ENCODE peak calls at places on chromosomes 1 and 21, in eight cellular contexts. U is AG08396; J is anterior cingulate cortex; Z is GM19239; I is Right ventricle myocardium inferior; Y is activated CD4-positive, alpha-beta T cell treated with anti-CD3 and anti-CD28 coated beads for 1 hour; R is GM03348; D is T-helper 9 cell. N is an unnamed sample.

GRCh38 chr1:233094269-233094668 is 143.9 kb downstream of the NTPCR start:
- DNase-seq in U (no peak), Y (no peak), R (no peak), J (no peak), I (no peak), D (no peak), Z (no peak), N (no peak)

GRCh38 chr1:3029991-3030662 is 8.9 kb downstream of the ACTRT2 start:
- DNase-seq in J (no peak), D (no peak), I (no peak), Z (no peak), R (no peak), Y (no peak), U (no peak), N (peak; percentile 12)

GRCh38 chr1:117638759-117639158 is 32.9 kb downstream of the TENT5C start:
- DNase-seq in D (no peak), I (no peak), U (no peak), Z (no peak), R (no peak), Y (no peak), J (no peak), N (no peak)

GRCh38 chr1:242569867-242570266 is 45.4 kb upstream of the PLD5 start:
- DNase-seq in I (no peak), R (no peak), U (no peak), D (no peak), Z (no peak), J (no peak), Y (no peak), N (no peak)

GRCh38 chr21:43573921-43574320 is 85.4 kb downstream of the HSF2BP start:
- DNase-seq in I (no peak), Y (no peak), J (no peak), U (no peak), Z (no peak), R (no peak), D (no peak), N (no peak)

GRCh38 chr1:234478481-234479309 is at the start of gene TARBP1:
- DNase-seq in D (peak; percentile 51), Z (peak; percentile 67), I (peak; percentile 88), U (peak; percentile 90), R (peak; percentile 98), Y (peak; percentile 59), J (peak; percentile 63), N (peak; percentile 82)

GRCh38 chr1:58454343-58454742 is 92.2 kb downstream of the OMA1 start:
- DNase-seq in Z (no peak), D (no peak), Y (no peak), I (no peak), R (no peak), U (no peak), J (no peak), N (no peak)

GRCh38 chr1:78255849-78256248 is 210.1 kb downstream of the GIPC2 start:
- DNase-seq in D (no peak), R (peak; percentile 48), Y (no peak), I (no peak), U (no peak), J (no peak), Z (no peak), N (no peak)

GRCh38 chr1:76433528-76433927 is 359.0 kb downstream of the ST6GALNAC3 start:
- DNase-seq in J (no peak), Y (no peak), D (no peak), U (no peak), R (no peak), Z (no peak), I (no peak), N (no peak)

GRCh38 chr1:230100932-230101331 is 33.9 kb downstream of the GALNT2 start:
- DNase-seq in U (no peak), Z (no peak), I (no peak), Y (no peak), J (no peak), D (no peak), R (no peak), N (no peak)

GRCh38 chr1:200908158-200908868 is 13.6 kb downstream of the INAVA start:
- DNase-seq in Y (no peak), J (no peak), U (no peak), Z (no peak), R (no peak), D (no peak), I (no peak), N (no peak)

GRCh38 chr1:58773406-58773840 is 10.4 kb downstream of the JUN start:
- DNase-seq in I (peak; percentile 70), D (no peak), U (no peak), J (peak; percentile 26), R (no peak), Z (no peak), Y (no peak), N (peak; percentile 24)

GRCh38 chr1:54223441-54224202 is 23.7 kb downstream of the MRPL37 start:
- DNase-seq in Z (no peak), U (no peak), D (no peak), R (no peak), Y (no peak), I (peak; percentile 63), J (no peak), N (no peak)

GRCh38 chr1:209876091-209876800 is 48.5 kb downstream of the UTP25 start:
- DNase-seq in J (no peak), U (no peak), I (no peak), Z (no peak), R (no peak), D (no peak), Y (no peak), N (no peak)

GRCh38 chr1:12587981-12588620 is 29.9 kb downstream of the DHRS3 start:
- DNase-seq in Y (no peak), U (no peak), D (no peak), I (no peak), R (no peak), Z (no peak), J (no peak), N (no peak)

GRCh38 chr1:46202975-46203737 is at the start of gene LURAP1:
- DNase-seq in J (peak; percentile 65), R (peak; percentile 83), I (peak; percentile 86), Z (peak; percentile 54), Y (peak; percentile 23), D (no peak), U (peak; percentile 83), N (peak; percentile 45)

GRCh38 chr1:22447581-22448215 is 4.0 kb upstream of the ZBTB40 start:
- DNase-seq in I (no peak), D (no peak), Z (no peak), J (no peak), R (peak; percentile 90), U (peak; percentile 80), Y (no peak), N (no peak)

GRCh38 chr1:153679337-153680119 is 1.0 kb downstream of the NPR1 start:
- DNase-seq in D (peak; percentile 16), Z (no peak), J (no peak), Y (peak; percentile 17), U (no peak), I (no peak), R (no peak), N (peak; percentile 44)

GRCh38 chr1:155981266-155982088 is 3.1 kb upstream of the ARHGEF2 start:
- DNase-seq in Z (no peak), Y (no peak), I (no peak), R (peak; percentile 79), U (no peak), D (no peak), J (no peak), N (no peak)

GRCh38 chr1:31818204-31818603 is 2.4 kb upstream of the SPOCD1 start:
- DNase-seq in U (no peak), R (no peak), I (no peak), J (no peak), Y (no peak), Z (no peak), D (no peak), N (no peak)

GRCh38 chr1:50658421-50659076 is 235.3 kb upstream of the DMRTA2 start:
- DNase-seq in J (no peak), D (no peak), R (peak; percentile 52), I (no peak), U (peak; percentile 7), Y (no peak), Z (no peak), N (no peak)

GRCh38 chr1:185267701-185268100 is 49.3 kb downstream of the IVNS1ABP start:
- DNase-seq in J (no peak), R (no peak), U (no peak), D (no peak), I (no peak), Z (no peak), Y (no peak), N (no peak)

GRCh38 chr21:33403786-33404571 is 766 bp downstream of the IFNGR2 start:
- DNase-seq in I (peak; percentile 87), Z (no peak), Y (no peak), R (peak; percentile 72), U (peak; percentile 71), D (no peak), J (peak; percentile 35), N (peak; percentile 39)

GRCh38 chr1:155063550-155064108 is at the start of gene EFNA4:
- DNase-seq in U (peak; percentile 93), Z (peak; percentile 92), I (peak; percentile 89), D (peak; percentile 79), R (peak; percentile 96), J (peak; percentile 58), Y (peak; percentile 73), N (peak; percentile 73)

GRCh38 chr1:230261918-230262650 is 164.0 kb downstream of the PGBD5 start:
- DNase-seq in U (no peak), Z (no peak), I (no peak), D (no peak), J (no peak), R (no peak), Y (no peak), N (no peak)

GRCh38 chr1:171138973-171139372 is 46.1 kb upstream of the FMO2 start:
- DNase-seq in Z (no peak), Y (no peak), R (no peak), I (no peak), J (no peak), D (no peak), U (no peak), N (no peak)

GRCh38 chr1:205703072-205703471 is 22.8 kb upstream of the SLC45A3 start:
- DNase-seq in D (no peak), Z (no peak), U (no peak), J (no peak), Y (no peak), R (no peak), I (no peak), N (no peak)

GRCh38 chr1:212718499-212718898 is 18.9 kb upstream of the BATF3 start:
- DNase-seq in Z (no peak), U (no peak), D (no peak), Y (no peak), I (no peak), J (no peak), R (peak; percentile 13), N (no peak)

GRCh38 chr1:207388721-207389120 is 65.4 kb upstream of the CR2 start:
- DNase-seq in D (no peak), Z (no peak), U (no peak), J (no peak), Y (no peak), I (no peak), R (no peak), N (no peak)

GRCh38 chr1:174428033-174428432 is 19.7 kb upstream of the GPR52 start:
- DNase-seq in D (no peak), Y (no peak), Z (no peak), I (no peak), J (no peak), R (no peak), U (no peak), N (no peak)

GRCh38 chr21:41641821-41642368 is 125.0 kb downstream of the RIPK4 start:
- DNase-seq in I (peak; percentile 85), U (peak; percentile 75), Y (no peak), J (peak; percentile 7), D (no peak), R (peak; percentile 84), Z (no peak), N (no peak)

GRCh38 chr1:34441661-34442060 is 265.0 kb downstream of the C1orf94 start:
- DNase-seq in J (no peak), D (no peak), I (no peak), R (no peak), Y (no peak), U (no peak), Z (no peak), N (no peak)

GRCh38 chr1:48572632-48573258 is 100.7 kb upstream of the SPATA6 start:
- DNase-seq in Y (no peak), U (peak; percentile 20), I (no peak), R (peak; percentile 76), D (no peak), J (peak; percentile 73), Z (peak; percentile 35), N (no peak)

GRCh38 chr1:26114165-26114927 is 2.7 kb downstream of the PDIK1L start:
- DNase-seq in J (no peak), D (no peak), U (no peak), I (no peak), Y (no peak), R (no peak), Z (no peak), N (no peak)